ENCODE peak calls at places on chromosome 16, in five cellular contexts. J is WERI-Rb-1, L is right lobe of liver, P is left ventricle myocardium inferior, N is astrocyte of the cerebellum. S is an unnamed sample.

GRCh38 chr16:548586-548985 is 11.6 kb upstream of the PRR35 start:
- DNase-seq in N (no peak), P (no peak), J (no peak), L (no peak), S (no peak)

GRCh38 chr16:17798721-17799120 is 328.0 kb upstream of the XYLT1 start:
- DNase-seq in P (no peak), J (no peak), N (no peak), L (no peak), S (no peak)

GRCh38 chr16:75319513-75320401 is 68.3 kb upstream of the BCAR1 start:
- DNase-seq in P (no peak), N (peak), J (no peak), L (no peak), S (peak)

GRCh38 chr16:15846510-15846909 is 10.3 kb downstream of the MYH11 start:
- DNase-seq in L (no peak), J (no peak), N (no peak), P (no peak), S (no peak)

GRCh38 chr16:83967838-83968482 is at the start of gene NECAB2:
- DNase-seq in L (peak), J (peak), P (peak), N (no peak), S (peak)

GRCh38 chr16:68972008-68972407 is 128.7 kb downstream of the TANGO6 start:
- DNase-seq in P (no peak), J (peak), N (no peak), L (no peak), S (no peak)

GRCh38 chr16:79598341-79599181 is 2.0 kb downstream of the MAF start:
- DNase-seq in P (peak), N (peak), L (peak), J (peak), S (no peak)

GRCh38 chr16:3131755-3132377 is 3.0 kb upstream of the ZNF213 start:
- DNase-seq in J (peak), P (no peak), L (no peak), N (no peak), S (no peak)

GRCh38 chr16:11780988-11781680 is 15.9 kb downstream of the ZC3H7A start:
- DNase-seq in P (no peak), N (no peak), J (no peak), L (no peak), S (no peak)

DNA sequence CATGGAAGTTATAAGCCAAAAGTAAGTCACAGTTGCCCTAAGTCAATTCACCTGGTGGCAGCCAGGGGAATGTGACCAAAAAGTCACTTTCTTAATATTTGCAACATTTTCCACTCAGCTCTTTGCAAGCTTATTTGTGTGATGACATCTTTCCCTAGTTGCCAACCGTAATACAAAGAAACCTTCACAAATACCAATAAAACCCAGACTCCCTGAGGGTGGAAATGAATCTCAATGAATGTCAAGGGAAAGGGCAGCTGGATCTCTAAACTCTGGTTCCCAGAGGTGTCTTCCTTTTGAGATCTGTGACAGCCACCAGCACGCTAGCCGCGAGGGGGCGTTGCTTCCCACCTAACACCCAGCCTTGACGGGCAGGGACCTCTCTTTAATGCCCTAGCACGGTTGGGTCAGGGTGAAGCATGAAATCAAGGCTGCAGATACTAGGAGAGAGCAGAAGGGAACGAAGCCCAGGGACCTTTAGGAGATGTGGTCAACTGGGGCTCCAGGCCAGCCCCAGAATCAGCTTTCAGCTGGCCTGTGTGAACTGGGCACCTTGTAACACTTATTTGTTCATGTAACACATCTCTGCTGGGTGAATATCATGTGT is 82.2 kb downstream of the CMC2 start:
- DNase-seq in L (peak), J (peak), P (peak), N (peak), S (peak)
- TF ChIP-seq CTCF in L (peak), J (peak), P (peak), N (peak), S (peak)

GRCh38 chr16:57060323-57061083 is 31.9 kb upstream of the CPNE2 start:
- DNase-seq in L (no peak), J (no peak), N (no peak), P (no peak), S (no peak)
- TF ChIP-seq CTCF in L (no peak), J (no peak), N (no peak), P (no peak), S (no peak)

GRCh38 chr16:26645629-26646028 is 421.1 kb upstream of the C16orf82 start:
- DNase-seq in P (no peak), L (no peak), N (no peak), J (peak), S (no peak)
- TF ChIP-seq CTCF in P (peak), L (peak), N (no peak), J (peak), S (peak)

GRCh38 chr16:73183678-73184092 is 135.8 kb upstream of the ZFHX3 start:
- DNase-seq in L (no peak), P (no peak), J (no peak), N (no peak), S (no peak)
- TF ChIP-seq CTCF in L (no peak), P (no peak), J (no peak), N (no peak), S (no peak)

GRCh38 chr16:51151951-51152663 is 1.0 kb upstream of the SALL1 start:
- DNase-seq in N (peak), L (peak), J (peak), P (no peak), S (no peak)
- TF ChIP-seq CTCF in N (no peak), L (no peak), J (no peak), P (no peak), S (no peak)

DNA sequence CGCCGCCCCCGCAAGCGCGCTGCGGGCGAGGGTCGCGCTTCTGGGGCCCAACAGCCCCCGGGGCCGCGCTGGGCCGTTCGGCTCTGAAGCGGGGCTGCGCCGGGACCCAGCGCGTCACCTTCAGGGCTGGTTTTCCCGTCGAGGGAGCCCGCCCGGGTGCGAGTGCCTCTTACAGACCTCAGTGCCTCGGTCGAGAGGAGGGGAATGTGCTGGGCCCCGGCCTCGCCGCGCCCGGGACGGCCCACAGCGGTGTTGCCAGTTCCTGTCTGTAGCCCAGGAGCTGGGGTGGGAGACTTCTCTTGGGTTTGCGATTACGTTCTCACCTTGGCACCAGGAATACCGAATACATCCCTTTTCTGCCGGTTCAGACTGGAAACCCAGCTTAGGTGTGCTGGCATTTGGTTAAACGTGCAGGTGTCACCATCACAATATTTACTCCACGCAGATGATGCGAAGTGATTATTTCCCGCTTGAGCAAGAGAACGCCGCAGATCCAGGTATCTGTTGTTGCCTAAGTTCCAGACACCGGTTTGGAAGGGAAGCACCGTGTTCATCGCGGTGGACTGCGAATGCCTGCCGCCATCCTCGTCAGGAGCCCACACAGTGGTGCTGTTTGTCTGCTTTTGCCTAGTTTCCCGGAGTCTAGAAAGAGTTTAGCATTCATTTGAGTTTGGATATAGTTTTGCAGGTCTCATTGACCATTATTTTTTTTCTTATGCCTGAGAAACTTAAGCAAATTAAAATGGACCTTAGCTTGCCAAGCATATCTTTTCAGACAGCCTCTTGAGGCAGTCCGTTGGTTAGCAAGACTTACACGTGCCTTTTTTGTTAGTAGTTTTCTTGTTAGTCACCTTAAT is 915 bp downstream of the MAP1LC3B start:
- DNase-seq in J (no peak), P (peak), L (peak), N (no peak), S (no peak)
- TF ChIP-seq CTCF in J (no peak), P (peak), L (peak), N (peak), S (peak)

GRCh38 chr16:13325396-13325795 is 424.0 kb downstream of the SHISA9 start:
- DNase-seq in J (no peak), N (no peak), P (no peak), L (no peak), S (no peak)
- TF ChIP-seq CTCF in J (no peak), N (no peak), P (no peak), L (no peak), S (no peak)

S was measured in GM13977.